ENCODE peak calls at places on chromosomes 5 and 9, in eight cellular contexts. V, X, E, O, T, M, L and Y are unnamed samples.

GRCh38 chr5:134568761-134569725 is 43.6 kb downstream of the JADE2 start:
- DNase-seq in V (peak), X (peak), E (peak), O (no peak), T (peak), M (peak), L (no peak), Y (no peak)

GRCh38 chr9:74983709-74984108 is 31.0 kb upstream of the C9orf40 start:
- DNase-seq in V (no peak), X (no peak), E (no peak), O (no peak), T (no peak), M (no peak), L (no peak), Y (no peak)

GRCh38 chr5:154858972-154859950 is 834 bp downstream of the CNOT8 start:
- DNase-seq in V (no peak), X (no peak), E (no peak), O (no peak), T (peak), M (no peak), L (peak), Y (no peak)

GRCh38 chr9:126301985-126302603 is 24.5 kb upstream of the MVB12B start:
- DNase-seq in V (peak), X (no peak), E (no peak), O (peak), T (peak), M (peak), L (peak), Y (peak)

GRCh38 chr5:144468542-144468941 is 297.9 kb downstream of the KCTD16 start:
- DNase-seq in V (no peak), X (no peak), E (no peak), O (no peak), T (no peak), M (no peak), L (no peak), Y (no peak)

GRCh38 chr5:10695055-10695649 is 65.9 kb downstream of the DAP start:
- DNase-seq in V (peak), X (peak), E (peak), O (peak), T (peak), M (peak), L (peak), Y (no peak)

GRCh38 chr5:43603535-43604363 is 769 bp downstream of the NNT start:
- DNase-seq in V (peak), X (peak), E (peak), O (peak), T (peak), M (peak), L (peak), Y (no peak)

GRCh38 chr5:24899180-24899579 is 254.4 kb upstream of the CDH10 start:
- DNase-seq in V (no peak), X (no peak), E (no peak), O (no peak), T (no peak), M (no peak), L (no peak), Y (no peak)

GRCh38 chr9:1207681-1208080 is 157.5 kb downstream of the DMRT2 start:
- DNase-seq in V (no peak), X (no peak), E (no peak), O (no peak), T (no peak), M (no peak), L (no peak), Y (peak)

GRCh38 chr5:142156839-142157463 is 48.4 kb downstream of the NDFIP1 start:
- DNase-seq in V (no peak), X (no peak), E (no peak), O (no peak), T (no peak), M (no peak), L (no peak), Y (no peak)

GRCh38 chr5:135317286-135317685 is 81.7 kb downstream of the MACROH2A1 start:
- DNase-seq in V (no peak), X (no peak), E (no peak), O (no peak), T (no peak), M (no peak), L (no peak), Y (no peak)

GRCh38 chr9:128120061-128120740 is 7.3 kb downstream of the PTGES2 start:
- DNase-seq in V (no peak), X (peak), E (peak), O (no peak), T (no peak), M (no peak), L (no peak), Y (no peak)

GRCh38 chr9:33167084-33167948 is at the start of gene B4GALT1:
- DNase-seq in V (peak), X (peak), E (peak), O (peak), T (peak), M (peak), L (peak), Y (peak)
- TF ChIP-seq CTCF in V (peak), X (no peak), E (no peak), O (no peak), T (no peak), M (no peak), L (no peak), Y (no peak)

GRCh38 chr9:117187498-117187897 is 227.4 kb downstream of the ASTN2 start:
- DNase-seq in V (no peak), X (no peak), E (no peak), O (no peak), T (no peak), M (no peak), L (no peak), Y (no peak)
- H3K27ac ChIP-seq in V (no peak), X (no peak), E (no peak), O (no peak), T (no peak), M (no peak), L (no peak), Y (no peak)

GRCh38 chr9:35522725-35523124 is 32.8 kb downstream of the RUSC2 start:
- DNase-seq in V (no peak), X (no peak), E (no peak), O (no peak), T (no peak), M (no peak), L (no peak), Y (no peak)
- TF ChIP-seq CTCF in V (no peak), X (no peak), E (no peak), O (no peak), T (no peak), M (no peak), L (no peak), Y (no peak)

DNA sequence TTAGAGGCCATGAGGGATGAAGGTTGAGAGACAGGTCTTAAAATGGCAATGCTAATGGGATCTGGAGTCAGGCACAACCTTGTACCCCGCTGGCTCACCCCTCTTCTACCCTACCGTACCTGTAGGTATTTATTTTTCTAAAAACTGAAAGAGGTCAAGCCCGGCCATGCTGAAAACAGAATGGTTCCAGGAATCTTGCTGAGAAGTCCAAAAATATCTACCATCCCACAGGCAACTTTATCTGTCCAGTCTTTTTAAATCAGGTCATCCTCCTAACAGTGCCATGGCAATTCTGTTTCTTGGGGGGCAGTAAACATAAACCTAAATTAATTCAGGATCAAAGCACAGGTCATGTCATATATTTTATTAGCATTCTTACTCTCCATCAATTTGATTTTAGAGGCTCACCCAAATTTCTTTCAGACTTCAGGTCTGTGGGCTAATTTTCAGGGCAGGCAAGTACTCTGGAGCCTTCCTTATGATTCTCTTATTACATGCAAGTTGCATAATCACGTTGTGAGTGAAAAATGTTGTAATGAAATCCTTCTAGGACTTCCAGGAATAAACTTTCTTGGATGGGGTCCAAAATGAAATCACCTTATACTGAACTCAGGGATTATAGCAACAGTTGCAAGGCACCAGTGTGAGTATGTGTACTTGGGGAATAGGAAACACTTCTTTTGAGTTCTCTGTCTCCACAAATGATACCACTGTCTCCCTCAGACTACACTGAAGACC is 102.7 kb upstream of the NREP start:
- DNase-seq in V (no peak), X (no peak), E (no peak), O (no peak), T (peak), M (no peak), L (peak), Y (peak)
- H3K27ac ChIP-seq in V (no peak), X (no peak), E (no peak), O (no peak), T (no peak), M (peak), L (no peak), Y (no peak)

GRCh38 chr5:56481147-56481997 is 248.2 kb upstream of the ANKRD55 start:
- DNase-seq in V (peak), X (peak), E (peak), O (no peak), T (peak), M (peak), L (peak), Y (no peak)
- TF ChIP-seq CTCF in V (peak), X (no peak), E (peak), O (peak), T (peak), M (peak), L (peak), Y (peak)

GRCh38 chr5:5270958-5271605 is 131.0 kb downstream of the ADAMTS16 start:
- DNase-seq in V (peak), X (peak), E (peak), O (no peak), T (peak), M (peak), L (peak), Y (no peak)
- H3K27ac ChIP-seq in V (no peak), X (no peak), E (no peak), O (no peak), T (no peak), M (no peak), L (peak), Y (no peak)

DNA sequence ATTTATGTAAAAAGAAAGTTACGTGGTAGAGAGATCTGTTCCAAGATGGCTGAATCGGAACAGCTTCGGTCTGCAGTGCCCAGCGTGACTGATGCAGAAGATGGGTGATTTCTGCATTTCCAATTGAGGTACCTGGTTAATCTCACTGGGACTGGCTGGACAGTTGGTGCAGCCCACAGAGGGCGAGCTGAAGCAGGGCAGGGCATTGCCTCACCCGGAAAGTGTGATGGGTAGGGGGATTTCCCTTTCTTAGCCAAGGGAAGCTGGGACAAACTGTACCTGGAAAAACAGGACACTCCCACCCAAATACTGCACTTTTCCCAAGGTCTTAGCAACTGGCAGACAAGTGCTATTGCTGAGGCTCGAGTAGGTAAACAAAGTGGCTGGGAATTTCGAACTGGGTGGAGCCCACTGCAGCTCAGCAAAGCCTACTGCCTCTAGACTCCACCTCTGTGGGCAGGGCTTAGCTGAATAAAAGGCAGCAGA is 13.1 kb upstream of the HSD17B4 start:
- DNase-seq in V (no peak), X (peak), E (no peak), O (no peak), T (no peak), M (no peak), L (peak), Y (no peak)
- TF ChIP-seq CTCF in V (no peak), X (no peak), E (no peak), O (no peak), T (no peak), M (no peak), L (no peak), Y (no peak)

DNA sequence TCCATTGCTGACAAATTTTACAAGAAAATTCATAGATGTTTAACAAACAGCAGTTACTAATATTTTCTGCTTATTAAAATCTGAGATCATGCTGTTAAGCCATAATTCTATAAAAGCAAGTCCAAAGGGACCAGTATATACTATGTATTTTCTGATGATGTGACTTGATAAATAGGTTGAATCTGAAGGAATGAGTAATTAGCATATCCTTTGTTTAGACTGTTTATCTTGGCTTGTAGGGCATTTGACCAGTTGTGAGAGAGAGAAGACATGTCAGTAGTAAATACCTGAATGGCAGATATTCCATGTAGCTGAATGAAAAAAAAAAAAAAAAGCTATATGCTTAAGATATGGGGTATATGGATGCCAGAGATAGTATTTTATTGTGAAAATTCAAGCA is 14.6 kb downstream of the CPEB4 start:
- DNase-seq in V (no peak), X (no peak), E (no peak), O (no peak), T (no peak), M (no peak), L (no peak), Y (no peak)
- H3K27ac ChIP-seq in V (peak), X (no peak), E (no peak), O (no peak), T (no peak), M (peak), L (no peak), Y (no peak)

GRCh38 chr9:130319944-130320696 is 54.6 kb downstream of the HMCN2 start:
- DNase-seq in V (no peak), X (no peak), E (no peak), O (no peak), T (no peak), M (no peak), L (no peak), Y (no peak)

GRCh38 chr9:130319300-130319699 is 53.7 kb downstream of the HMCN2 start:
- DNase-seq in V (no peak), X (no peak), E (no peak), O (no peak), T (no peak), M (no peak), L (no peak), Y (no peak)

GRCh38 chr9:130321082-130321481 is 55.5 kb downstream of the HMCN2 start:
- DNase-seq in V (no peak), X (no peak), E (no peak), O (no peak), T (no peak), M (no peak), L (no peak), Y (no peak)

GRCh38 chr9:130321539-130321938 is 56.0 kb downstream of the HMCN2 start:
- DNase-seq in V (no peak), X (no peak), E (no peak), O (peak), T (no peak), M (no peak), L (no peak), Y (no peak)

DNA sequence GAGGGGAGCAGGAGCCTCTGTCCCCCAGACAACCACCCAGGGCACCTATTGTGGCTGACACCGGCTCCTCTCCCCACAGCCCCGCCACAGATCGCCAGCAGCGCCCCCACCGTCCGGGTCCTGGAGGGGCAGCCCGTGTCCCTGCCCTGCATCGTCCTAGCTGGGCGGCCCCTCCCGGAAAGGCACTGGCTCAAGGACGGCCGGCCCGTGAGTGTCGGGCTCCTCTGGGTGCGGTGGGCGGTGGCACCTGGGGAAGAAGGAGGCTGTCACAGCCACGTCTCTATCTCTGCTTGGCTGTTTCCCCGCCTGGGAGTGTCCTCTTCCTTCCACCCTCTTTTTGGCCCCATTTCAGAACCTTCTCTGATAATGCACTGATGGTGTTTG is 55.1 kb downstream of the HMCN2 start:
- DNase-seq in V (peak), X (no peak), E (no peak), O (peak), T (no peak), M (no peak), L (no peak), Y (no peak)
- TF ChIP-seq CTCF in V (no peak), X (no peak), E (no peak), O (no peak), T (no peak), M (peak), L (peak), Y (no peak)